ENCODE peak calls at places on chromosomes 4 and X, in four cellular contexts. One of them, this sample, is unnamed.

GRCh38 chr4:155745984-155746383 is 12.8 kb upstream of the GUCY1B1 start:
- DNase-seq in endothelial cell of umbilical vein: no peak
- DNase-seq in K562: no peak
- DNase-seq in GM12878: no peak
- DNase-seq in this sample: peak

GRCh38 chrX:67724359-67725110 is 180.7 kb downstream of the AR start:
- DNase-seq in endothelial cell of umbilical vein: no peak
- DNase-seq in K562: no peak
- DNase-seq in GM12878: no peak
- DNase-seq in this sample: no peak

GRCh38 chrX:48520976-48521352 is 644 bp upstream of the EBP start:
- DNase-seq in endothelial cell of umbilical vein: no peak
- DNase-seq in K562: peak
- DNase-seq in GM12878: no peak
- DNase-seq in this sample: no peak

GRCh38 chrX:90026730-90027129 is 105.0 kb downstream of the TGIF2LX start:
- DNase-seq in endothelial cell of umbilical vein: no peak
- DNase-seq in K562: no peak
- DNase-seq in GM12878: no peak
- DNase-seq in this sample: no peak

GRCh38 chrX:114046695-114047279 is 537.1 kb upstream of the HTR2C start:
- DNase-seq in endothelial cell of umbilical vein: no peak
- DNase-seq in K562: no peak
- DNase-seq in GM12878: no peak
- DNase-seq in this sample: no peak

GRCh38 chr4:53557601-53558000 is 33.7 kb downstream of the LNX1 start:
- DNase-seq in endothelial cell of umbilical vein: no peak
- DNase-seq in K562: no peak
- DNase-seq in GM12878: no peak
- DNase-seq in this sample: no peak

GRCh38 chr4:98845960-98846359 is 83.0 kb downstream of the EIF4E start:
- DNase-seq in endothelial cell of umbilical vein: no peak
- DNase-seq in K562: no peak
- DNase-seq in GM12878: no peak
- DNase-seq in this sample: no peak

GRCh38 chr4:3040447-3041191 is 33.7 kb downstream of the HTT-AS start:
- DNase-seq in endothelial cell of umbilical vein: no peak
- DNase-seq in K562: no peak
- DNase-seq in GM12878: no peak
- DNase-seq in this sample: no peak

GRCh38 chr4:149549911-149550310 is 265.7 kb downstream of the IQCM start:
- DNase-seq in endothelial cell of umbilical vein: no peak
- DNase-seq in K562: no peak
- DNase-seq in GM12878: no peak
- DNase-seq in this sample: no peak

GRCh38 chr4:113112341-113112978 is 63.0 kb downstream of the ANK2 start:
- DNase-seq in endothelial cell of umbilical vein: no peak
- DNase-seq in K562: no peak
- DNase-seq in GM12878: no peak
- DNase-seq in this sample: no peak

GRCh38 chrX:66163849-66164401 is at the start of gene HEPH:
- DNase-seq in endothelial cell of umbilical vein: no peak
- DNase-seq in K562: peak
- DNase-seq in GM12878: peak
- DNase-seq in this sample: peak

GRCh38 chrX:47610506-47610905 is 9.2 kb downstream of the SYN1 start:
- DNase-seq in endothelial cell of umbilical vein: no peak
- DNase-seq in K562: no peak
- DNase-seq in GM12878: no peak
- DNase-seq in this sample: no peak

GRCh38 chr4:186946682-186947294 is 223.1 kb upstream of the FAT1 start:
- DNase-seq in endothelial cell of umbilical vein: no peak
- DNase-seq in K562: peak
- DNase-seq in GM12878: no peak
- DNase-seq in this sample: peak

GRCh38 chr4:77618383-77619241 is 13.0 kb downstream of the CXCL13 start:
- DNase-seq in endothelial cell of umbilical vein: peak
- DNase-seq in K562: peak
- DNase-seq in GM12878: no peak
- DNase-seq in this sample: peak

GRCh38 chr4:7156273-7157139 is 35.8 kb upstream of the SORCS2 start:
- DNase-seq in endothelial cell of umbilical vein: peak
- DNase-seq in K562: peak
- DNase-seq in GM12878: no peak
- DNase-seq in this sample: peak

GRCh38 chrX:80747832-80748231 is 61.8 kb downstream of the BRWD3 start:
- DNase-seq in endothelial cell of umbilical vein: no peak
- DNase-seq in K562: no peak
- DNase-seq in GM12878: no peak
- DNase-seq in this sample: peak

GRCh38 chr4:112793033-112793432 is 156.1 kb downstream of the LARP7 start:
- DNase-seq in endothelial cell of umbilical vein: no peak
- DNase-seq in K562: no peak
- DNase-seq in GM12878: no peak
- DNase-seq in this sample: no peak

GRCh38 chr4:185999207-185999606 is 69.7 kb upstream of the TLR3 start:
- DNase-seq in endothelial cell of umbilical vein: no peak
- DNase-seq in K562: no peak
- DNase-seq in GM12878: no peak
- DNase-seq in this sample: no peak

DNA sequence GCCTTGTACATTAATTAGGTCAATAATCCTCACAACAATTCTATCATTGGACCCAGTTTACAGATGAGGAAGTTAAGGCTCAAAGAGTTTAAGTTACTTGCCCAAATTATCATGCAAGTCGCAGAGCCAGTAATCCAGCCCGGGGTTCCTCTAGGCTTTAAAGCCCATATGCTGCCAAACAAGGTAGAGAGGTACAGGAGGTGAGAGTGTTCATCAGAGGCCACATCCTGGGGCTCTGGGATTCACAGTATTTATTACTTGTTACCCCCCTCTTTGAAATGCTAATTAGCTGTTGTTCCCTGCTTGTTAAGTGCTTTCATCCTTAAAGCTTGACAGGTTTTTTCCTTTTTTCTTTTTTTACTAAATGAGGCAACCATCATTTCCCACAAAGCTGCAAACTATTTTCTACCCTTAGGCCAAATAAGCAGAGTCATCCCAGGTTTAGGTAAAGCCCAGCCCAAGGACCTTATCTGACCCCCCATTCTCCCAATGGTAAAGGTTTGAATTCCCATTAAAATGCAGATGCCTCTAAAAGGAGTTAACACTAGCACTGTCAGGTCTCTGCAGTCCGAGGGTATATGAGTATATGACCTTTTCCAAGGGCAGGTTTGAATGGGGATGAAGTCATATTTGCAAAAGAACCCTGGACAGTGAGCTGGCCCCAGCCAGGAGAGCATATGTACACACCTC is 150.3 kb downstream of the SOX3 start:
- DNase-seq in endothelial cell of umbilical vein: no peak
- DNase-seq in K562: no peak
- DNase-seq in GM12878: no peak
- DNase-seq in this sample: no peak
- TF ChIP-seq FOS in endothelial cell of umbilical vein: no peak
- TF ChIP-seq FOS in K562: no peak
- TF ChIP-seq FOS in GM12878: no peak
- TF ChIP-seq FOS in this sample: no peak

GRCh38 chrX:17039826-17040225 is 93.4 kb downstream of the REPS2 start:
- DNase-seq in endothelial cell of umbilical vein: no peak
- DNase-seq in K562: no peak
- DNase-seq in GM12878: no peak
- DNase-seq in this sample: peak

GRCh38 chrX:17038277-17038676 is 91.8 kb downstream of the REPS2 start:
- DNase-seq in endothelial cell of umbilical vein: no peak
- DNase-seq in K562: no peak
- DNase-seq in GM12878: no peak
- DNase-seq in this sample: no peak

GRCh38 chrX:17038681-17039161 is 92.3 kb downstream of the REPS2 start:
- DNase-seq in endothelial cell of umbilical vein: peak
- DNase-seq in K562: no peak
- DNase-seq in GM12878: no peak
- DNase-seq in this sample: no peak

GRCh38 chrX:17040711-17041110 is 94.3 kb downstream of the REPS2 start:
- DNase-seq in endothelial cell of umbilical vein: no peak
- DNase-seq in K562: no peak
- DNase-seq in GM12878: no peak
- DNase-seq in this sample: no peak

DNA sequence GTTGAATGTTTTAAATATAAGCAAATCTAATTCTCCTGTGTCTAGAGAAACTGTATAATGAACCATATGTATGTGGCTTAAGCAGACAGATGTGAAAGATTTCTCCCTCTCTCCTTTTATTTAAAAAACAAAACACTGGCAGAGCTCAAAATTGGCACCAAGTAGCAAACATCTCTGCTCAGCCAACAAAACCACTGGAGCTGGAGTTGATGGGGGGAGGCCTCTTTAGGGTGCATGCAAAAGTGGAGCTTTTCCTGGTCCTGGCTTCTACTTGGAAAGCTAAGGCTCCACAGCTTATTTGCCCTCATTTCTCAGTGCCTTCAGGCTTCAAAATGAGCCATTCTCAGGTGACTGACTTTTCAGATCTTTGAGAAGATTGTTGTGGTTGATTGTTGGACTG is 95.6 kb downstream of the REPS2 start:
- DNase-seq in endothelial cell of umbilical vein: no peak
- DNase-seq in K562: no peak
- DNase-seq in GM12878: no peak
- DNase-seq in this sample: no peak
- TF ChIP-seq FOS in endothelial cell of umbilical vein: no peak
- TF ChIP-seq FOS in K562: no peak
- TF ChIP-seq FOS in GM12878: no peak
- TF ChIP-seq FOS in this sample: no peak

DNA sequence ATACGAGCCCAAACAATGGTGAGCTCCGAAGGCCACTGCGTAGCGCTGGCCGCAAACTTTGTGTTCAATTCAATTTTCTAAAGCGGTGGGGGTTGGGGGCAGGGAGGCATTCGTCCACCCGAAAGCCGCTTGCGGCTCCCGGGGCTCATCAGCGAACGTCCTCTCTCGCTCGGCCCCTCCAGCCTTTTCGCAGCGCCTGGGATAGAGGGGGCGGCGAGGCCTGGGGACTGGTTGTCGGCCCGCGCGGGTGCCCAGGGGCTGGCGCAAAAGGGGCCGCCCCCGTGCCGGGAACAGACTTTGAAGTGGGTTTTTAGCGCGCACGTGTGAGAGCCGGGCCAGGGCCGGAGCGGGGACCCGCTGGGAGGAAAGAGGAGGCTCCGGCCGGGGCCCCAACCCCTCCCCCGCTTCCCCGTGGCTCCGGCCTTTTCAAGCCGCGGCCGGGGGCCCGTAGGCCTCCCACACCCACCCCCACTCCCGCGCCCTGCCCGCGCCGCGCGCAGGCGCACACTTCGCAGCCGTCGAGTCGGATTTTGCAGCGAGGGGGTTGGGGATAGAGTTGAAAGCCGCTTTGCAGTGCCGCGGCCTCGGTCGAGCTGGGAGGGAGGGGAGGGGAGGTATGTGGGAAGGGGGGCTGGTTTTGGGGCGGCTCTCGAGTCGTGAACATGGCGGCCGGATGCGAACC is 8.3 kb downstream of the ZIC3 start:
- DNase-seq in endothelial cell of umbilical vein: no peak
- DNase-seq in K562: no peak
- DNase-seq in GM12878: no peak
- DNase-seq in this sample: no peak
- TF ChIP-seq FOS in endothelial cell of umbilical vein: no peak
- TF ChIP-seq FOS in K562: no peak
- TF ChIP-seq FOS in GM12878: no peak
- TF ChIP-seq FOS in this sample: no peak

DNA sequence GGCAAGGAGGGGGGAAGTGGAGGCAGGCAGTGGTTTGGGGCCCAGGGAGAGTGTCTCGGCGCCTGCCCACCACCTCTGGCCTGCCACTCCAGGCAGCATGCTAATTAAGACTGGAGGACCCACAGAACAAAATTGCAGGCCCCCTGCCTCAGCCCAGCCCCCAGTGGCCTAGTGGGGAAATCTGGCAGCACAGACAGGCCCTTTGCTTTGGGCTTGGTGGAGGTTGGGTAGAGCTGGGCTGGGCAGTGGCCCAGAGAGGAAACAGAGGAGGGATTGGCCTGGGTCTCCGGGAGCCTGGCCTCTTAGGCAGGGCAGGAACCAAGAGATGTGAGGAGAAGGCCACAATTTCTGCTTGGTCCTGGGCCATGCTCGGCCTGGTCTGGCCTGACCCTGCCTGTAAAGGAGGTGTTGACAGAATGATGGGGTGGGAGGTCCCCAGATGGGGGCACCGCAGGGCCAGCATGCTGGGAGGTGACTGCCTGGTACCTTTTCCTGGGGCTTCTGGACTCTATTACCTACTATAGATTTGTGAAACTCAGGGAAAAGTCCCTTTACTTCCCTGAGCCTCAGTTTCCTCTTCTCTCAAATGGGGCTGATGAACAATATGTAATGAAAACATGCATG is 92.4 kb upstream of the PJA1 start:
- DNase-seq in endothelial cell of umbilical vein: no peak
- DNase-seq in K562: no peak
- DNase-seq in GM12878: no peak
- DNase-seq in this sample: no peak
- TF ChIP-seq FOS in endothelial cell of umbilical vein: no peak
- TF ChIP-seq FOS in K562: no peak
- TF ChIP-seq FOS in GM12878: no peak
- TF ChIP-seq FOS in this sample: no peak

DNA sequence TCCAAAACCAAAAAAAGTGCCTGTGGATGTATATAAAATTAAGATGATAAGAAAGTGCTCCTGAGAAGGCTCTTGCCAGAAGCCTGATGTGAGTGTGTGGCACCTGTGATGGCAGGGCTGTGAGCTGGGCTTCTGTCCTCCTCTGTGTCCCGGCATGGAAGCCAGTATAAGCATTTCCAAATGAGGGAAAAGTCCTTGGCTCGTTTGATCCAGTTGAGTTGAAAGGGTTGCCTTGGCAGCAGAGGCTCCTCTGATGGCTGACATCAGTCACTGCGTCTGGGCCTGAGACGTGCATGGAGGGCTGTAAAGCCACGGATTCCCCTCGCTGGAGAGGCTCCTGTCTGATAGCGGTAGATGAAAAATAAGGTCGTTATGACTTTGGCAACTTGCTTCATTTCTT is 63.3 kb downstream of the NELFA start:
- DNase-seq in endothelial cell of umbilical vein: no peak
- DNase-seq in K562: no peak
- DNase-seq in GM12878: no peak
- DNase-seq in this sample: no peak
- TF ChIP-seq FOS in endothelial cell of umbilical vein: no peak
- TF ChIP-seq FOS in K562: no peak
- TF ChIP-seq FOS in GM12878: no peak
- TF ChIP-seq FOS in this sample: no peak

GRCh38 chr4:38665846-38666490 is 2.0 kb downstream of the KLF3 start:
- DNase-seq in endothelial cell of umbilical vein: peak
- DNase-seq in K562: no peak
- DNase-seq in GM12878: no peak
- DNase-seq in this sample: no peak
- TF ChIP-seq FOS in endothelial cell of umbilical vein: no peak
- TF ChIP-seq FOS in K562: no peak
- TF ChIP-seq FOS in GM12878: no peak
- TF ChIP-seq FOS in this sample: no peak